ENCODE peak calls at places on chromosomes 6 and 20, in seven cellular contexts. L is NCI-H1092 treated with DMSO at 0.1 percent for 48 hours, M is lower lobe of right lung, H is lung, D is nephron progenitor cell, O is fibroblast of the conjunctiva, Y is MV-4-11. F is an unnamed sample.

GRCh38 chr20:41329435-41330342 is 10.9 kb upstream of the LPIN3 start:
- DNase-seq in L (no peak), Y (peak; percentile 86), O (peak; percentile 86), D (no peak), H (peak; percentile 67), M (peak; percentile 71), F (no peak)

GRCh38 chr6:130417951-130418350 is 52.1 kb downstream of the TMEM200A start:
- DNase-seq in L (no peak), Y (no peak), H (no peak), D (no peak), O (no peak), M (no peak), F (no peak)

GRCh38 chr6:28635547-28636158 is 110.0 kb downstream of the GPX5 start:
- DNase-seq in O (no peak), H (no peak), M (no peak), L (peak; percentile 31), Y (no peak), D (peak; percentile 49), F (no peak)

GRCh38 chr20:44017905-44018683 is 103.4 kb downstream of the TOX2 start:
- DNase-seq in Y (no peak), H (peak; percentile 85), M (peak; percentile 75), D (no peak), O (peak; percentile 39), L (peak; percentile 99), F (no peak)

GRCh38 chr20:35385733-35386132 is 26.0 kb downstream of the UQCC1 start:
- DNase-seq in M (no peak), H (no peak), Y (no peak), O (no peak), L (no peak), D (no peak), F (no peak)

GRCh38 chr6:168129292-168130167 is 50.5 kb upstream of the FRMD1 start:
- DNase-seq in H (no peak), D (no peak), O (no peak), Y (no peak), M (no peak), L (no peak), F (no peak)

GRCh38 chr6:127031511-127031910 is 87.0 kb upstream of the RSPO3 start:
- DNase-seq in M (no peak), H (no peak), D (no peak), L (peak; percentile 70), Y (no peak), O (peak; percentile 20), F (no peak)

GRCh38 chr6:31122803-31123706 is 2.8 kb upstream of the CDSN start:
- DNase-seq in D (no peak), O (peak; percentile 88), Y (no peak), L (no peak), H (peak; percentile 87), M (peak; percentile 63), F (no peak)

GRCh38 chr20:31594558-31595379 is 10.3 kb upstream of the ID1 start:
- DNase-seq in M (peak; percentile 55), O (no peak), D (peak; percentile 27), L (no peak), Y (no peak), H (no peak), F (no peak)

GRCh38 chr20:21229163-21229562 is 74.0 kb upstream of the XRN2 start:
- DNase-seq in H (no peak), O (no peak), L (no peak), M (no peak), Y (no peak), D (no peak), F (no peak)